ENCODE peak calls at places on chromosomes 5 and 9, in four cellular contexts. M is GM12878, R is HepG2, K is K562. N is an unnamed sample.

GRCh38 chr5:82413302-82414042 is 135.3 kb upstream of the RPS23 start:
- DNase-seq in K (no peak), M (no peak), R (no peak), N (no peak)

GRCh38 chr5:66828551-66829421 is 232.6 kb downstream of the MAST4 start:
- DNase-seq in K (no peak), M (no peak), R (peak; percentile 7), N (peak; percentile 61)

GRCh38 chr5:86684222-86684621 is 66.5 kb downstream of the COX7C start:
- DNase-seq in R (no peak), M (no peak), K (no peak), N (no peak)

GRCh38 chr5:96816430-96816939 is 8.7 kb upstream of the ERAP1 start:
- DNase-seq in K (no peak), R (no peak), M (peak; percentile 90), N (no peak)

GRCh38 chr5:35919191-35919590 is 19.2 kb downstream of the CAPSL start:
- DNase-seq in R (no peak), K (no peak), M (no peak), N (no peak)

GRCh38 chr5:15500326-15500958 is 462 bp downstream of the FBXL7 start:
- DNase-seq in R (no peak), M (no peak), K (no peak), N (peak; percentile 10)

GRCh38 chr5:149834246-149834855 is 104.2 kb downstream of the PPARGC1B start:
- DNase-seq in R (peak; percentile 60), K (peak; percentile 81), M (no peak), N (peak; percentile 73)

GRCh38 chr9:79583957-79584654 is 12.3 kb downstream of the TLE4 start:
- DNase-seq in M (no peak), K (peak; percentile 64), R (no peak), N (no peak)

GRCh38 chr9:86557063-86557766 is 203.0 kb upstream of the TUT7 start:
- DNase-seq in R (no peak), M (no peak), K (no peak), N (no peak)

GRCh38 chr5:60382761-60383160 is 317.2 kb downstream of the DEPDC1B start:
- DNase-seq in M (peak; percentile 40), K (peak; percentile 10), R (no peak), N (peak; percentile 14)

GRCh38 chr5:172696171-172696849 is 55.2 kb downstream of the NEURL1B start:
- DNase-seq in M (no peak), R (no peak), K (no peak), N (no peak)

GRCh38 chr5:72842816-72843215 is 26.4 kb downstream of the TNPO1 start:
- DNase-seq in M (no peak), K (peak; percentile 77), R (no peak), N (no peak)

GRCh38 chr5:40680741-40681350 is 1.1 kb downstream of the PTGER4 start:
- DNase-seq in R (no peak), K (no peak), M (no peak), N (no peak)

GRCh38 chr9:77712533-77713130 is 64.5 kb upstream of the GNA14 start:
- DNase-seq in K (no peak), R (peak; percentile 20), M (no peak), N (no peak)

GRCh38 chr5:179452356-179453230 is 97.8 kb upstream of the RUFY1 start:
- DNase-seq in K (no peak), M (no peak), R (no peak), N (no peak)

GRCh38 chr5:143759368-143760136 is 52.4 kb upstream of the HMHB1 start:
- DNase-seq in M (no peak), R (no peak), K (no peak), N (no peak)

GRCh38 chr5:119284031-119284430 is 71.8 kb upstream of the TNFAIP8 start:
- DNase-seq in M (no peak), K (no peak), R (no peak), N (no peak)

GRCh38 chr9:124852829-124853531 is at the start of gene WDR38:
- DNase-seq in K (peak; percentile 83), M (no peak), R (peak; percentile 77), N (peak; percentile 84)

GRCh38 chr5:53779541-53779981 is 219.1 kb downstream of the NDUFS4 start:
- DNase-seq in K (no peak), M (no peak), R (no peak), N (no peak)

GRCh38 chr5:128154943-128155342 is 71.4 kb downstream of the SLC12A2 start:
- DNase-seq in M (no peak), K (no peak), R (no peak), N (no peak)

GRCh38 chr5:139650031-139650688 is 2.0 kb downstream of the CXXC5 start:
- DNase-seq in M (no peak), K (peak; percentile 77), R (no peak), N (peak; percentile 59)

GRCh38 chr5:143986567-143987242 is 174.7 kb downstream of the HMHB1 start:
- DNase-seq in K (no peak), R (no peak), M (no peak), N (no peak)

GRCh38 chr9:72129271-72130156 is 19.7 kb upstream of the GDA start:
- DNase-seq in R (peak; percentile 91), K (no peak), M (no peak), N (no peak)

GRCh38 chr9:14271078-14271673 is 42.8 kb downstream of the NFIB start:
- DNase-seq in M (no peak), K (peak; percentile 71), R (peak; percentile 64), N (peak; percentile 10)

GRCh38 chr5:180116441-180117377 is 45.1 kb upstream of the RNF130 start:
- DNase-seq in K (peak; percentile 21), R (peak; percentile 24), M (no peak), N (no peak)

GRCh38 chr5:61330341-61330878 is 1.6 kb upstream of the ZSWIM6 start:
- DNase-seq in R (peak; percentile 10), M (no peak), K (peak; percentile 28), N (peak; percentile 28)

DNA sequence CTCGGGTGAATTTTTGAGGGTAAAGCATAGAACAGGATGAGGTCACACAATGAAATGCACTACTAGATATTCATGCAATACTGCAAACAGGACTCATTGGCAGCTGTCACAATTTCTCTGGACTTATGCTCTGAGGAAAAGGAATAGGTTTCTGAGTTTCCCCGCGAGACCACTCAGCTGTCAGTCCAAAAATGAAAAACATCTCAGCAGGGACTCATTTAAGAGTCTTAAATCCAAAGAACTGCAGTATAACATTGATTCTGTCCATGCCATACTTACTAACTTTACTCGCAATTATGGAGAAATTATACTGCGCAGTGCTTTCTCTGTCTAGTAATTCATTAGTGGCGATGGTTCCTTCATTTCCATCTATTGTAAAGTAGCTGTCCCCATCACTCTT is 1070.1 kb downstream of the CDH12 start:
- DNase-seq in M (no peak), K (no peak), R (no peak), N (no peak)
- TF ChIP-seq TARDBP in M (no peak), K (no peak), R (no peak), N (no peak)

DNA sequence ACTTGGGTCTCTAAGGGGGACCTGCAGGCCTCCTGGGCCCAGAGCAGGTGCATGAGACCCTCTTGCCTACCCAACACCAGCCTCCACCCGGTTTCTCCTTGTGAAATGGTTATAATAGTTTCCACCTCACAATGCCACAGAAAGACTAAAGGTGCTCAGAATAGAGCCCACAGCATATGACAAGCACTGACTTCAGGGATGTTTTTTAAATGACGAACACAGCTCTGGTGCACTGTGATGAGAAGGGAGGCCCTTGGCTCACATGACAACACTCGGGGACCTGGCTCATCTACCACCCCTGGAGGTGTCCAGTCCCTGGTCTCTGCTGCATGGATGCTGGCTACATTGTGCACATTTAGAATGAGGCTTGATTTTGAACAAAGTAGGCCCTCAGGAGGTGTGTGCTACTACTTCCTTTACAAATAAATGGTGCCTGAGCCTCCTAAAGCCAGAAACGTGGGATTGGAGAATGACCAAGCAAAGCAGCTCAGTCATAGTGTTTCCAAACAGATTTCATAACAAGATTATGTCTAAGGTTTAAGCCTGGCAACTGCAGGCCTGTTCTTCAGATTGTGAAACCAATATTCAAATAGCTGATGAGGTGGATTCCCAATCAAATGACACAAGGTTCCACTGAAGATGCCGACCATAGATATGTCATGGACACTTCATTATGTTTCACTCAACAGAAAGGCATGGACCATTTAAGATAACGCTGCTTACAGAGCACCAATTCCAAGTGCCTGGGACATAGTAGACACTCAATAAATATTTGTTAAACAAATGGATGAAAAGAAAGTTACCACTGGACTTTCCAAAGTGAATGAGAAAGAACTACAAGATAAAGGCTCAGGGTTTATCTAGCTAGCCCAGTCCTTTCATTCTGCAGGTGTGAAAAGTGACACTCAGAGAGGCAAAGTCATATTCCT is 189.7 kb downstream of the ACTL7B start:
- DNase-seq in M (no peak), K (no peak), R (peak; percentile 68), N (no peak)
- TF ChIP-seq TARDBP in M (no peak), K (no peak), R (no peak), N (no peak)

GRCh38 chr5:162214551-162214950 is 147.0 kb downstream of the GABRG2 start:
- DNase-seq in M (no peak), K (no peak), R (no peak), N (no peak)

DNA sequence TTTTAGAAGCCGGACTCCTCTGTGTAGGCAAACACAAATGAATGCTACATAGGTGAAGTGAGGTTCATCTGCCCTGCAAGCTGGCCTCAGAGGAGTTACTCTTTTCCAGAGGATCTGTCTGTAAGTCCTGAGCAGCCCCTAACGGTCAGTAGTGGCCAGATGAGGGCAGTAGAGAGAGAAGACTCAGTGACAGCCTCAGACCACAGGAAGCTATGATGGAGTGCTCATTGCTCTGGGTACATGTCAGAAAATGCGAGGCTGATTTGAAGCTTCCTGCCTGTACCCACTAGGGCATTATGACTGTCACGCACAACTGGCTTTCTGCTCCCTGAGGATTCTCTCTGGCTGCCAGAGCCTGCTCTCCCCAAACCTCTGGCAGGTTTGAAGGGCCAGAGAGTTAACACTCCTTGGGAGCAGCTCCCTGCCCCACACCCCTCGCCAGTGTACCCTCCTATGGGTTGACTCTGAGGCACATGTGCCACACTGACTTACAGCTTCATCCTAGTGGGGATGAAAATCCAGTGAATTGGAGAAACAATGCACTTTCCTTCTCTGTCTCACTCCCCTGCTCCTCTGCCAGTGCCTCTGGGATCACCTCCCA is 141.5 kb downstream of the GABRG2 start:
- DNase-seq in K (peak; percentile 10), M (peak; percentile 24), R (peak; percentile 25), N (peak; percentile 42)
- TF ChIP-seq TARDBP in K (no peak), M (no peak), R (no peak), N (no peak)

GRCh38 chr9:93681316-93682154 is 105.2 kb downstream of the PHF2 start:
- DNase-seq in M (no peak), R (peak; percentile 36), K (no peak), N (no peak)

GRCh38 chr9:93684161-93684765 is 107.9 kb downstream of the PHF2 start:
- DNase-seq in M (no peak), K (no peak), R (no peak), N (peak; percentile 1)

GRCh38 chr9:93680445-93681315 is 104.3 kb downstream of the PHF2 start:
- DNase-seq in M (no peak), R (no peak), K (no peak), N (no peak)

GRCh38 chr9:93683331-93684134 is 107.1 kb downstream of the PHF2 start:
- DNase-seq in M (no peak), K (no peak), R (no peak), N (peak; percentile 3)

DNA sequence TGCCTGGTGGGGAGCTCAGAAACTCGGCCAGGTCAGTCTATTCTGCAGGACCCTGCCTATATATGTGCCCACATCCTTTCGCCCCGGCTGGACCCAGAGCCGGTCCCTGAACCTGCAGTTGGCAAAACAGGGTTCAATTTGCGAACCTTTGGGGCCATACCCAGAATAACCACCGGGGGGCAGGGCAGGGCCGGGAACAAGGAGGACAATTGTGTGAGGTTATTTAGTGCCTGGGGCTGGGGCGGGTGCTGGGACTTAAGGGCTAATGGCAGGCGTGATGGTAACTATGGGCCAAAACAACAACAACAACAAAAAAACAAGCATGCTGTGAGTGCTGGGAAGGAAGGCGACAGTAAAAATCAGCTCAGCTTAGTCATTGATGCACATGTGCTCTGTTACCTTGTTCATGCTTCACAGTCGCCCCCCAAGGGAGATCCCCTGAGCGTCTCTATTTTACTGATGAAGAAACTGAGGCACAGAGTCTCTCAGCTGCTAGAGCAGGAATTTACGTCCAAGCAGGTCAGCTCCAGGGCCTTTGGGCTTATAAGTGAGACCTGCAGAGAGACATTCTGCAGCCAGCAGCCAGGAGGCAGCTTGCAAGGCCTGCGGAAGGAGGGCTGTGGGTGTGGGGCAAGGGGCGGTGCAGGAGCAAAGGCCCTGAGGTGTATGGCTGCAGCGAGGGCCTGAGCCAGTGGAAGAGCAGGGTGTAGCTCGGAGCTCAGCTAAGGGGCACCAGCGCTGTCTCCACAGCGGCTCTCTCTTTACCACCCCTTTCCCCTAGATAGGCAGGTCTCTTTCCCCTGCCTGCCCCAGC is 106.0 kb downstream of the PHF2 start:
- DNase-seq in R (peak; percentile 28), M (no peak), K (peak; percentile 72), N (peak; percentile 73)
- TF ChIP-seq TARDBP in R (no peak), M (no peak), K (no peak), N (no peak)